ENCODE peak calls at places on chromosomes 16 and 17, in four cellular contexts. D, U, Y and J are unnamed samples.

GRCh38 chr17:28907709-28908475 is 5.0 kb upstream of the DHRS13 start:
- DNase-seq in U (no peak), Y (no peak), D (no peak), J (no peak)

GRCh38 chr16:48870141-48870540 is 260.2 kb upstream of the N4BP1 start:
- DNase-seq in D (no peak), U (no peak), Y (no peak), J (no peak)

GRCh38 chr17:34556951-34557350 is 22.4 kb upstream of the TMEM132E start:
- DNase-seq in D (no peak), U (no peak), Y (no peak), J (no peak)

GRCh38 chr17:10687497-10687896 is 9.8 kb downstream of the SCO1 start:
- DNase-seq in Y (no peak), D (no peak), U (no peak), J (no peak)

GRCh38 chr17:82935944-82936767 is 96.3 kb upstream of the ZNF750 start:
- DNase-seq in D (no peak), Y (no peak), U (no peak), J (no peak)

GRCh38 chr17:8417806-8418205 is 17.9 kb upstream of the NDEL1 start:
- DNase-seq in D (no peak), Y (no peak), U (no peak), J (no peak)

GRCh38 chr16:81597079-81597658 is 152.6 kb downstream of the CMIP start:
- DNase-seq in U (no peak), D (no peak), Y (no peak), J (no peak)

GRCh38 chr17:8016632-8017424 is 14.4 kb downstream of the GUCY2D start:
- DNase-seq in U (peak; percentile 56), D (no peak), Y (peak; percentile 67), J (peak; percentile 55)

GRCh38 chr16:85490971-85491771 is 122.0 kb upstream of the GSE1 start:
- DNase-seq in U (no peak), D (no peak), Y (no peak), J (no peak)

GRCh38 chr17:49727353-49727752 is 19.6 kb upstream of the SLC35B1 start:
- DNase-seq in U (no peak), Y (no peak), D (no peak), J (no peak)

GRCh38 chr16:29007865-29008593 is 23.2 kb downstream of the LAT start:
- DNase-seq in Y (no peak), D (no peak), U (no peak), J (no peak)

GRCh38 chr17:65553009-65553645 is 8.3 kb downstream of the AXIN2 start:
- DNase-seq in U (no peak), Y (no peak), D (no peak), J (no peak)

GRCh38 chr16:47374629-47375028 is 86.2 kb downstream of the ITFG1 start:
- DNase-seq in U (no peak), D (no peak), Y (no peak), J (no peak)

GRCh38 chr17:43363181-43363925 is 35.4 kb upstream of the ARL4D start:
- DNase-seq in Y (no peak), D (no peak), U (no peak), J (no peak)

GRCh38 chr16:11602321-11602720 is 15.6 kb upstream of the LITAF start:
- DNase-seq in U (no peak), D (no peak), Y (no peak), J (no peak)

GRCh38 chr16:48611329-48612137 is 1.6 kb upstream of the N4BP1 start:
- DNase-seq in Y (no peak), D (no peak), U (no peak), J (no peak)

GRCh38 chr17:77959926-77960521 is 1.5 kb downstream of the TNRC6C start:
- DNase-seq in Y (peak; percentile 69), D (peak; percentile 15), U (no peak), J (peak; percentile 6)

GRCh38 chr17:50681260-50682200 is 26.2 kb downstream of the ANKRD40 start:
- DNase-seq in U (peak; percentile 75), Y (peak; percentile 52), D (peak; percentile 59), J (peak; percentile 48)

GRCh38 chr17:82736511-82737185 is 1.2 kb downstream of the FN3K start:
- DNase-seq in Y (no peak), U (no peak), D (no peak), J (no peak)

DNA sequence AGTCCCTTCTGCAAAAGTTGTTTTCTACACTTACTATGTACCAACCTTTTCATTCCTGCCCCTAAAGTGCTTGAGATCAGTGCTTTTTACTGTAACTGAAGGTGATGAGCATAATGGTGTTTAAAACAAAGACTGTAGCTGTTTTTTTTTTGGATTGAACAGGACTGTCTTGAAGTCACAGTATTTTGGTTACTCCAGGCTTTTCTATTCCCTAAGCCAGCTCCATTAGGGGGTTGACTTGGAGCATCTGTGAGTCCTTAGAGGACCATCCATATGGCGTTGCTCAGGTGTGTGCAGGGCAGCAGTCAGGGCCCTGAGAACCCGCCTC is 29.0 kb upstream of the LGALS9 start:
- DNase-seq in U (no peak), Y (no peak), D (no peak), J (no peak)
- H3K27me3 ChIP-seq in U (no peaks in the 10 kb centered on the region), Y (no peaks in the 10 kb centered on the region), D (no peaks in the 10 kb centered on the region), J (no peaks in the 10 kb centered on the region)

GRCh38 chr17:32933881-32934280 is 5.9 kb downstream of the TMEM98 start:
- DNase-seq in D (no peak), U (no peak), Y (no peak), J (no peak)
- H3K36me3 ChIP-seq in D (no peaks in the 10 kb centered on the region), U (peaks cover 12% of the 10 kb centered on the region), Y (peaks cover 22% of the 10 kb centered on the region), J (no peaks in the 10 kb centered on the region)

DNA sequence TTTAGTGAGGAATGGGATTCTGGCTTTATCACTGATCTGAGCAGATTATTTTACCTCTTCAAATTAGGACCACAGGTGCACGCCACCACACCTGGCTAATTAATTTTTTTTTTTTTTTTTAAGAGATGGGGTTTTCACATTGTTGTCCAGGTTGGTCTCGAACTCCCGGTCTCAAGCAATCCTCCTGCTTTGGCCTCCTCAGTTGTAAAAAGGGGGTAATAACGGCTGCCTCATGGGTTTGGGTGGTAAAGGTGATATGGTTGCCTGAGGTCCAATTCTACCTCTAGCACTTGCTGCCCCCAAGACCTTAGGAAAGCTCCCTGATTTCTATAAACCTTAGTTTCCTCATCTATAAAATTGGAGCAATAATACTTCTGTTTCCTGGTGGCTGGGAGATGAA is 130.7 kb upstream of the HS3ST2 start:
- DNase-seq in Y (no peak), U (no peak), D (no peak), J (no peak)
- TF ChIP-seq CTCF in Y (no peak), U (no peak), D (no peak), J (no peak)

DNA sequence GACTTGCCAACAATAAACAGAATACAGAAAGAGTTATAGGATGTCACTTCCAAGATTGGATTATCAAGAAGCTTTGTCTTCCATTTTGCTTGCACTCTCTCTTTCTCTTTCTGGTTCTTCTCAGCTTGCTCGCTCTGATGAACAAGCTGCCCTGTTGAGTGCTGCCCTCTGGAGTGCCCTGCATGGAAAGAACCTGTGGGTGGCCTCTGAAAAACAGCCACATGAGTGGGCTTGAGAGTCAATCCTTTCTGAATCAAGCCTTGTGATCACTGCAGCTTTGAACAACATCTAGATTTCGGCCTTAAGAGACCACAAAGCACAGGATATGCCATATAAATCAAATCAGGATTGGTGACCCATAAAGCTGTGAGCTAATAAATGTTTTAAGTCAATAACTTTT is 185.1 kb downstream of the KIF2B start:
- DNase-seq in D (no peak), Y (no peak), U (no peak), J (no peak)
- H3K27me3 ChIP-seq in D (no peaks in the 10 kb centered on the region), Y (no peaks in the 10 kb centered on the region), U (no peaks in the 10 kb centered on the region), J (no peaks in the 10 kb centered on the region)

DNA sequence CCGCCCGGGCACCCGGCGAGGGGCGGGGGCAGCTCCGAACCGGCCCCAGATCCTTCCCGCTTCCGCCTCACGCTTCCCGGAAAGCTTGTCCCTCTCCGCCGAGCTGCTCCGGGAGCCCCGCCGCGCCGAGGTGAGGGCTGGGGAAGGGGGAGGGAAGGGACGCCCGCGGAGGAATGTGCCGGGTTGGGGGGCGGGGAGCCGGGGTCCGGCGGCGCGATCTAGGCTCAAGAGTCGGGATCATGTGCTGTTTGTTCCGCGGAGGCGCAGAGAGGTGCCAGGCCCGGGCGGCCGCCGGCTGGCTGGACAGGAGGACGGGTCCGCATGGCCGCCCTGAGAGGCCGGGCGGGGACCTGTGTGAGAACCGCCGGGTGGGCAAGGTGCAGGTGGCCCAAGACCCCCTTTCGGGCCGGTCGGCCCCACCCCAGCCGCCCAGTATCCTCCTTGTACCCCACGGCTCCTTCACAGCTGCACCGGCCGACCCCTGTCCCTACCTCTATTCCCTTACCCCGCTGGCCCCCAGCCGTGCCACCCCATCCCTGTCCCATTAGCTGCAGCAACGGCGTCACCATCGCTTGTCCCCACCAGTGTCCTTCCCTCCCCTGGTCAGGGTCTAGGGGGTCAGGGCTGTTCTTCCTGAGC is 396 bp downstream of the KIF1C start:
- DNase-seq in D (peak; percentile 57), U (peak; percentile 43), Y (peak; percentile 81), J (peak; percentile 80)
- H3K36me3 ChIP-seq in D (peaks cover 11% of the 10 kb centered on the region), U (peaks cover 24% of the 10 kb centered on the region), Y (peaks cover 18% of the 10 kb centered on the region), J (peaks cover 22% of the 10 kb centered on the region)

GRCh38 chr17:72430611-72431432 is 310.0 kb downstream of the SOX9 start:
- DNase-seq in D (no peak), Y (no peak), U (no peak), J (peak; percentile 12)
- TF ChIP-seq CTCF in D (peak; percentile 26), Y (peak; percentile 43), U (no peak), J (no peak)

GRCh38 chr16:1037023-1037933 is 35.3 kb upstream of the SSTR5 start:
- DNase-seq in D (no peak), U (peak; percentile 53), Y (no peak), J (no peak)
- H3K27me3 ChIP-seq in D (peaks cover 48% of the 10 kb centered on the region), U (peaks cover 14% of the 10 kb centered on the region), Y (no peaks in the 10 kb centered on the region), J (no peaks in the 10 kb centered on the region)

GRCh38 chr16:4411684-4412083 is 4.7 kb downstream of the CORO7 start:
- DNase-seq in Y (no peak), U (no peak), D (peak; percentile 62), J (no peak)
- H3K36me3 ChIP-seq in Y (no peaks in the 10 kb centered on the region), U (peaks cover 23% of the 10 kb centered on the region), D (no peaks in the 10 kb centered on the region), J (peaks cover 17% of the 10 kb centered on the region)